ENCODE peak calls at places on chromosomes 11 and 22, in five cellular contexts. N is IMR-90; C is naive thymus-derived CD4-positive, alpha-beta T cell; H is epithelial cell of esophagus; B is astrocyte of the spinal cord. E is an unnamed sample.

GRCh38 chr22:37018815-37019308 is 385 bp downstream of the TST start:
- DNase-seq in B (peak), C (no peak), N (peak), H (peak), E (no peak)

GRCh38 chr22:43013355-43014061 is 1.4 kb downstream of the PACSIN2 start:
- DNase-seq in C (no peak), B (peak), N (no peak), H (no peak), E (no peak)

GRCh38 chr11:115627666-115628460 is 123.6 kb upstream of the CADM1 start:
- DNase-seq in N (no peak), C (no peak), H (no peak), B (no peak), E (no peak)

GRCh38 chr11:80383655-80384054 is 942.8 kb upstream of the TENM4 start:
- DNase-seq in B (no peak), H (peak), N (no peak), C (no peak), E (no peak)

GRCh38 chr11:22730319-22730718 is 63.9 kb downstream of the GAS2 start:
- DNase-seq in C (no peak), B (no peak), H (peak), N (peak), E (no peak)

GRCh38 chr11:128523616-128524015 is 63.7 kb downstream of the ETS1 start:
- DNase-seq in H (peak), C (no peak), B (peak), N (peak), E (no peak)

GRCh38 chr11:71446942-71447688 is 1.1 kb downstream of the DHCR7 start:
- DNase-seq in N (peak), C (no peak), H (peak), B (peak), E (peak)

GRCh38 chr22:19855504-19856409 is 1.1 kb upstream of the GNB1L start:
- DNase-seq in C (no peak), B (peak), N (peak), H (peak), E (no peak)

GRCh38 chr22:38923463-38924196 is 33.8 kb upstream of the APOBEC3A start:
- DNase-seq in B (peak), C (no peak), H (peak), N (peak), E (peak)

GRCh38 chr22:25749420-25750169 is 7.6 kb downstream of the MYO18B start:
- DNase-seq in C (no peak), H (no peak), N (no peak), B (no peak), E (no peak)

GRCh38 chr22:19955241-19956128 is 13.9 kb upstream of the TXNRD2 start:
- DNase-seq in H (no peak), N (no peak), C (no peak), B (no peak), E (no peak)

GRCh38 chr11:75779960-75780359 is 11.4 kb downstream of the DGAT2 start:
- DNase-seq in C (no peak), B (no peak), H (no peak), N (no peak), E (no peak)

GRCh38 chr22:37368058-37368457 is 59.2 kb downstream of the ELFN2 start:
- DNase-seq in H (no peak), C (no peak), N (no peak), B (no peak), E (no peak)

GRCh38 chr11:36398261-36398953 is 102.3 kb downstream of the PRR5L start:
- DNase-seq in H (peak), N (no peak), B (no peak), C (no peak), E (no peak)

DNA sequence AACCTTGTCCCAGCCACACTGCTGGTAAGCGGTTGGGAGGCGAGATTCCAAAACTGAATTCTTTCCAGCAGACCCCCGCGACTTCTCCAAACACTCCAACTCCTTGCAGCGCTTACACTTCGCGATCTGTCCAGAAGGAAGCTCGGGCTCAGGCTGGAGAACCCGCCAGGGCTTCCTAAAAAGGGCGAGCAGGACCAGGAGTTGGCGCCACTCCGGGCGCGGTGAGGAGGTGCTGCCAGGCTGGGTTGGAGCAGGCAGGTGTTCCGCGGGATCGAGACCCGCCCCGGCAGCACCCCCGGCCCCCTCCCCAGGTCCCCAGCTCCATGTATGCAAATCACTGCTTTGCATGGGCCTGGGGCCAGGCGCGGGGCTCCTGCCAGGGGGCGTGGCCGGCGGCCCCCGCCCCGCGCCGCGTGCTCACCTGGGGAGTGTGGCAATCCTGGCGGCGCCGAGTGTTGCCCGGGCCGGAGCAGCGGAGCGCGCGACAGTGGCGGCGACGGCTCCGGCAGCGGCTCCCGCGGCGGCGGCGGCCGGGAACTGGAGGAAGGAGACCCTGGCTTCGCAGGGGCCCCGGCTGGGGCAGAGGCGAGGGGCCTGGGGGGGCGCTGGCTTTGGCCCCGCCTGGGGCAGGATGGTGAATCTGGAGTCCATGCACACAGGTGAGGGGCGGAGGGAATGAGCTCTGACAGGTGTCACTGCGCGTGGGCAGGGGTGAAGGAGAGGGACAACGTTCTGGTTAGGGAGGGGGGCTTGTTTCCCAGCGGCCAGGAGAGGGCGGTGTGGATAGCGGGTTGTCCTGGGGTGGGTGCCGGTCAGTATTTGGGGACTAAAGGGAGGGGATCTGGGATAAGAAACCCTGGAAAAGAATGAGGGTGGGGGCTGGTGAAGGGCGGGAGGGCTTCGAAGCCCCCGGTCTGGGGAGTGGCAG is at the start of gene POU2F3:
- DNase-seq in C (no peak), N (no peak), B (no peak), H (no peak), E (no peak)
- H3K4me3 ChIP-seq in C (no peak), N (no peak), B (no peak), H (peak), E (no peak)

GRCh38 chr11:18383388-18384156 is 10.8 kb upstream of the LDHA start:
- DNase-seq in H (peak), B (peak), N (peak), C (peak), E (peak)
- H3K4me3 ChIP-seq in H (no peak), B (no peak), N (no peak), C (peak), E (no peak)

GRCh38 chr11:61907282-61907681 is 10.1 kb downstream of the RAB3IL1 start:
- DNase-seq in H (no peak), N (no peak), B (no peak), C (no peak), E (no peak)
- H3K4me3 ChIP-seq in H (no peak), N (no peak), B (no peak), C (no peak), E (no peak)

DNA sequence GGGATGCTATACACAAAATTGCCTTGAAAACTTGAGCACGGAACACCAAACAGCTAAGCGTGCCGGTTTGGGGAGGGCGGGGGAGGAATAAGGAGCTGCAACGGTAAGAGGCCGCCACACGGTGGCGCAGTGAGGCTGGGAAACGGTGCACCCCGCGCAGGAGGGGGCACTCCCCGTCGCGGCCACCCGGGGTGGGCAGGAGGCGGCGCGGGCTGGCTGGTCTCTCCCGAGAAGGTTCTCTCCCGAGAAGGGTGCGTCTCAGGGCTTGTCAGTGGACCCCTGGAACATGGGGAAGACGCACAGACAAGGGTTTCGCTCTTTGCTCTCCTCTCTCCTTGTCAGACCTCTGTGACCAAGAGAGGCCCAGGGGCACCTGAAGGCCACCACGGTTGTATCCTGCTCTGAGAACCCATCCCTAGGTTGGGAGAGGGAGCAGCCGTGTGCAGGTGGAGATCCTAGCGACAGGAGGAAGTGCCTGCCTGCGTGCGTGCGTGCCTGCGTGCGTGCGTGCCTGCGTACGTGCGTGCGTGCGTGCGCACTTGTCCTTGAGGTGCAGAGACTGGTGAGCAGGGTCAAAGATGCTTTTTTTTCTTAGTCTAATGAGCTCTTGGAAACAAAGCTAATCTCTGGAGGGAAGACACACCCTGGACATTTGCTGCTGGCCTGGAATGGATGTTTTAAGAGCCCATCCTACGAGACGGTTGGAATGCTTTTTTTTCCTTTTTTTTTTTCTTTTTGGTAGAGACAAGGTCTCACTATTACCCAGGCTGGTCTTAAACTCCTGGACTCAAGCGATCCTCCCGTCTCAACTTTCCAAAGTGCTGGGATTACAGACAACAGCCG is 18.1 kb upstream of the JAM3 start:
- DNase-seq in C (peak), N (peak), B (peak), H (peak), E (no peak)
- H3K4me3 ChIP-seq in C (no peak), N (peak), B (peak), H (peak), E (peak)

DNA sequence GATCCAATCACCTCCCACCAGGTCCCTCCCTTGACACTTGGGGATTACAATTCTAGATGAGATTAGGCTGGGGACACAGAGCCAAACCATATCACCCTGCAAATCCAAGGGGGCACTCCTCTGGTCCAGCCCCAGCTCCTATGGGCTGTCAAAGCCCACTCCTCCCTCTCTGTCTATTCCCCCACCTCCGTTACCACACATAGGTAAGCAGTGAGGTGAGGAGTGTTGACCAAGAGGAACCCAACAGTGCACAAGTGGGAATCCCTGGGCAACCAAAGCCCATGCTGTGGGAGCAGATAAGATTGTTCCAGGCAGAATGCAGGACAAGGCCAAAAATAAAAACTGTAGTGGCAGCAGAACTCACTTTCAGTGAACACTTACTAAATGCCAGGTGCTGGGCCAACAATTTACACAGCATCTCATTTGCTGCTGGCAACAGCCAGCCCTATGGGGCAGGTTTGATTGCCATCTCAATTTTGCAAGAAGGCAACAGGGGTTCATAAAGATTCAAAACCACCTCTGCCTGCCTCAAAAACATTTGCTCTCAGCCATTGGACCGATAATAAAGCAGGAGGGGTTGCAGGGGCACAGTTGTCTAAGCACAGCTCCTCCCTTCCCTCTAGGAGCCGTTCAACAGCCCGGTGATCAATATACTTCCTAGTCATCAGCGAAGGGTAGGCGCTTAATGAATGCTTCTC is 8.9 kb downstream of the SDF2L1 start:
- DNase-seq in C (no peak), B (peak), N (no peak), H (no peak), E (no peak)
- H3K4me3 ChIP-seq in C (peak), B (peak), N (peak), H (peak), E (peak)

GRCh38 chr22:22618923-22619322 is 25.5 kb upstream of the GGTLC2 start:
- DNase-seq in B (no peak), N (no peak), H (no peak), C (no peak), E (no peak)

GRCh38 chr22:22616636-22617035 is 27.8 kb upstream of the GGTLC2 start:
- DNase-seq in C (no peak), B (no peak), N (no peak), H (peak), E (no peak)

GRCh38 chr22:22614065-22614464 is 30.3 kb upstream of the GGTLC2 start:
- DNase-seq in C (no peak), N (no peak), H (no peak), B (no peak), E (no peak)

GRCh38 chr22:22619765-22620414 is 24.5 kb upstream of the GGTLC2 start:
- DNase-seq in H (no peak), N (no peak), C (no peak), B (no peak), E (no peak)

GRCh38 chr22:22618448-22618847 is 26.0 kb upstream of the GGTLC2 start:
- DNase-seq in H (no peak), N (no peak), B (no peak), C (no peak), E (no peak)
- H3K4me3 ChIP-seq in H (no peak), N (no peak), B (no peak), C (no peak), E (no peak)

GRCh38 chr22:46006379-46007002 is 29.5 kb upstream of the WNT7B start:
- DNase-seq in N (peak), C (peak), H (peak), B (peak), E (peak)
- H3K4me3 ChIP-seq in N (no peak), C (no peak), H (peak), B (peak), E (no peak)

GRCh38 chr11:130159139-130159538 is 443 bp upstream of the ST14 start:
- DNase-seq in B (no peak), H (no peak), C (no peak), N (no peak), E (no peak)
- H3K4me3 ChIP-seq in B (no peak), H (no peak), C (no peak), N (no peak), E (no peak)

GRCh38 chr22:48553119-48553518 is 1274.6 kb downstream of the BRD1 start:
- DNase-seq in N (no peak), C (no peak), B (no peak), H (no peak), E (no peak)
- H3K4me3 ChIP-seq in N (no peak), C (no peak), B (no peak), H (no peak), E (no peak)

E was measured in kidney epithelial cell.